ENCODE peak calls at places on chromosomes 6 and 20, in eight cellular contexts. I is upper lobe of left lung, E is GM23338, A is GM12878, R is HCT116, F is K562, T is HepG2, X is Panc1. N is an unnamed sample. For H3K4me1, the result is how much of the 10 kb centered on the place peaks cover.

GRCh38 chr6:46207174-46207573 is 36.4 kb upstream of the ENPP5 start:
- ATAC-seq in R (no peak), X (no peak), I (no peak), A (no peak), T (no peak), F (no peak), E (no peak), N (no peak)

GRCh38 chr6:154510144-154510905 is at the start of gene CNKSR3:
- ATAC-seq in T (peak), X (peak), A (peak), I (peak), E (peak), F (peak), R (peak), N (peak)

GRCh38 chr6:8743146-8743745 is 307.9 kb upstream of the SLC35B3 start:
- ATAC-seq in F (no peak), X (peak), R (peak), E (no peak), I (no peak), A (peak), T (peak), N (no peak)

GRCh38 chr6:134258849-134259306 is 59.0 kb downstream of the SGK1 start:
- ATAC-seq in I (no peak), A (no peak), T (peak), X (no peak), F (no peak), R (no peak), E (no peak), N (no peak)

GRCh38 chr6:335146-335545 is 42.9 kb downstream of the DUSP22 start:
- ATAC-seq in E (no peak), I (no peak), X (no peak), R (no peak), A (no peak), F (no peak), T (no peak), N (no peak)

GRCh38 chr6:37704923-37705238 is 7.2 kb upstream of the MDGA1 start:
- ATAC-seq in F (peak), T (no peak), E (no peak), A (peak), R (no peak), X (peak), I (no peak), N (no peak)

GRCh38 chr20:20089018-20089417 is 36.7 kb downstream of the CFAP61 start:
- ATAC-seq in X (no peak), F (no peak), I (no peak), T (no peak), E (no peak), A (no peak), R (no peak), N (no peak)

GRCh38 chr6:99943846-99944245 is 50.2 kb downstream of the MCHR2 start:
- ATAC-seq in T (no peak), I (no peak), R (no peak), X (no peak), A (no peak), E (peak), F (no peak), N (no peak)

GRCh38 chr6:42105714-42106662 is 36.4 kb downstream of the C6orf132 start:
- ATAC-seq in X (no peak), F (no peak), R (no peak), T (peak), E (no peak), A (no peak), I (no peak), N (no peak)

GRCh38 chr20:48467622-48468021 is 360.2 kb downstream of the PREX1 start:
- ATAC-seq in X (no peak), T (peak), I (no peak), R (peak), F (peak), E (peak), A (peak), N (no peak)

GRCh38 chr6:137309078-137309762 is 90.0 kb upstream of the IFNGR1 start:
- ATAC-seq in E (peak), T (peak), R (peak), X (no peak), I (peak), F (peak), A (peak), N (peak)

GRCh38 chr6:41209547-41209951 is 8.6 kb upstream of the TREML2 start:
- ATAC-seq in R (no peak), E (no peak), X (no peak), T (no peak), I (peak), F (peak), A (no peak), N (no peak)

GRCh38 chr6:57257911-57258541 is 35.9 kb upstream of the RAB23 start:
- ATAC-seq in X (no peak), I (peak), R (no peak), A (no peak), T (no peak), F (no peak), E (no peak), N (peak)

GRCh38 chr6:106170030-106170791 is 84.1 kb downstream of the PRDM1 start:
- ATAC-seq in X (no peak), I (no peak), E (no peak), F (peak), T (no peak), R (no peak), A (no peak), N (no peak)

GRCh38 chr6:16432075-16433032 is 194.0 kb downstream of the GMPR start:
- ATAC-seq in T (no peak), F (no peak), X (no peak), E (no peak), A (peak), I (no peak), R (no peak), N (no peak)

GRCh38 chr6:141026504-141026903 is 1106.2 kb upstream of the GJE1 start:
- ATAC-seq in F (no peak), E (no peak), R (no peak), T (peak), A (no peak), X (no peak), I (no peak), N (no peak)

GRCh38 chr20:23200914-23201313 is 114.8 kb upstream of the CD93 start:
- ATAC-seq in E (peak), X (peak), T (peak), I (peak), R (peak), A (peak), F (peak), N (no peak)

GRCh38 chr6:128114164-128114563 is 213.3 kb upstream of the THEMIS start:
- ATAC-seq in E (no peak), A (no peak), R (no peak), X (no peak), T (no peak), I (no peak), F (no peak), N (no peak)

GRCh38 chr6:166633732-166634535 is 6.9 kb upstream of the RPS6KA2 start:
- ATAC-seq in I (peak), T (no peak), A (peak), R (peak), X (no peak), F (peak), E (no peak), N (peak)

GRCh38 chr20:50029697-50030428 is 47.1 kb downstream of the SNAI1 start:
- ATAC-seq in F (peak), E (peak), X (peak), R (peak), A (peak), T (peak), I (peak), N (peak)

GRCh38 chr6:126055449-126055848 is 69.1 kb downstream of the TRMT11 start:
- ATAC-seq in T (no peak), I (no peak), F (no peak), R (no peak), E (no peak), X (no peak), A (no peak), N (no peak)

GRCh38 chr6:126052485-126052884 is 66.1 kb downstream of the TRMT11 start:
- ATAC-seq in X (no peak), R (no peak), T (no peak), I (no peak), F (no peak), E (no peak), A (no peak), N (no peak)

GRCh38 chr6:126056355-126057004 is 70.1 kb downstream of the TRMT11 start:
- ATAC-seq in F (peak), E (peak), R (no peak), I (no peak), T (no peak), A (no peak), X (no peak), N (no peak)

GRCh38 chr6:126054802-126055201 is 68.5 kb downstream of the TRMT11 start:
- ATAC-seq in R (no peak), X (no peak), E (no peak), A (no peak), I (no peak), T (no peak), F (peak), N (no peak)

GRCh38 chr6:126054258-126054702 is 67.9 kb downstream of the TRMT11 start:
- ATAC-seq in F (peak), A (no peak), E (no peak), I (peak), R (no peak), T (peak), X (peak), N (peak)
- H3K4me1 ChIP-seq in F (half or more), A (under half), E (under half), I (under half), R (under half), T (under half), X (under half), N (under half)

DNA sequence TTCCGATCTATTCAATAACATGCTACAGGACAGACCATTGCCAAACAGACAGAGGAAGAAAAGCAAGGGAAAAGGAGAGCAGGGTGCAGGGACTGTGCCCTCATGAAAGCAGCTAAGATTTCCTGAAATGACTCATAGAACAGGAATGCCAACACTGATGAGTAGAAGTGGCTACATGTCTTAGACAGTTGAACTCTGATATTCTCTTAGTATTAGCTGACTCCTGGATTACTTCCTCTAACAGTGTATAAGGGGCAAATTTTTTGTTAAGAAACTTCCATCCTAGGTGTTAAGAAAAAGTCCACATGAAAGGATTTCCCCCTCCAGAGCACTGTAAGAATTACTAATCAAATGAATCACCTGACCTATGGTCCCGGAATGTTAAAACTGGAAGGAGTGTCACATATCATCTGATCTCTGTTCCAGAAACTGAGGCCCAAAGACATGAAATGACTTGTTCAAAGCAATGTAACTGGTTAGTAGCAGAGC is 224.9 kb downstream of the IBTK start:
- ATAC-seq in X (no peak), F (no peak), T (peak), A (no peak), R (peak), I (peak), E (no peak), N (no peak)
- TF ChIP-seq POLR2AphosphoS5 in X (no peak), F (no peak), T (no peak), A (no peak), R (no peak), I (no peak), E (no peak), N (no peak)

GRCh38 chr6:158283304-158284005 is 28.8 kb upstream of the TULP4 start:
- ATAC-seq in T (no peak), E (peak), I (no peak), R (no peak), A (peak), X (no peak), F (peak), N (no peak)

GRCh38 chr6:158278015-158278414 is 34.2 kb upstream of the TULP4 start:
- ATAC-seq in T (peak), F (no peak), A (no peak), I (no peak), E (no peak), X (no peak), R (no peak), N (no peak)

GRCh38 chr6:158285321-158285960 is 26.8 kb upstream of the TULP4 start:
- ATAC-seq in F (no peak), T (no peak), I (no peak), A (no peak), X (no peak), R (no peak), E (no peak), N (no peak)

GRCh38 chr6:158284340-158285210 is 27.7 kb upstream of the TULP4 start:
- ATAC-seq in I (no peak), A (peak), E (peak), F (no peak), X (no peak), T (no peak), R (no peak), N (peak)

DNA sequence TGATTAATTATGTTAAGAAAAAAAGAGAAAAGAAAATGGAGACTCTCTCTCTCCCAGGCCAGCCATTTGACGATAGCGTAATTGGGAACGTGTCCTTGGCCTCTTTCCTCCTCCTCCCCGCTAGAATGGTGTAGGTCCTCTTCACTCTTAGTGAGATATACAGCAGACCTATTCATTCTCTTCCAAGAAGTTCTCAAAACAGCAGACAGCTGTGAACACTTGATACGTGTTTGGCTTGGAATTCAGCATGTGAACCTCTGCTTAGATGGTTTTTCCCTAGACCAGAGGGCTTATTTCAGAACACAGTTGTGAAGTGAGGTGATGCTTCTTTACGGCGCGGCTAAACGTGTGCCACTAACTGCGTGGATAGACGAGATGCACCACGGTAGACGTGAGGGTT is 32.6 kb upstream of the TULP4 start:
- ATAC-seq in E (no peak), F (no peak), I (no peak), R (no peak), T (no peak), X (no peak), A (no peak), N (no peak)
- TF ChIP-seq CTCF in E (no peak), F (no peak), I (no peak), R (no peak), T (no peak), X (no peak), A (no peak), N (no peak)

GRCh38 chr6:6678185-6678671 is 89.7 kb downstream of the LY86 start:
- ATAC-seq in R (no peak), F (peak), X (peak), T (peak), I (peak), E (no peak), A (no peak), N (peak)

GRCh38 chr6:6676910-6677441 is 88.5 kb downstream of the LY86 start:
- ATAC-seq in A (peak), T (peak), E (peak), I (peak), R (peak), F (peak), X (peak), N (peak)

GRCh38 chr6:6678811-6679210 is 90.3 kb downstream of the LY86 start:
- ATAC-seq in F (no peak), R (peak), T (peak), I (no peak), A (no peak), X (no peak), E (peak), N (no peak)

GRCh38 chr6:6679633-6680032 is 91.1 kb downstream of the LY86 start:
- ATAC-seq in E (no peak), T (no peak), R (no peak), A (no peak), I (no peak), X (no peak), F (no peak), N (no peak)

GRCh38 chr6:6674872-6675271 is 86.4 kb downstream of the LY86 start:
- ATAC-seq in I (no peak), T (no peak), R (no peak), X (no peak), F (peak), A (no peak), E (peak), N (no peak)
- H3K4me1 ChIP-seq in I (under half), T (under half), R (under half), X (under half), F (under half), A (under half), E (under half), N (under half)

GRCh38 chr6:70790483-70790882 is 122.8 kb downstream of the SMAP1 start:
- ATAC-seq in T (no peak), X (no peak), I (no peak), R (no peak), A (no peak), E (no peak), F (no peak), N (no peak)
- TF ChIP-seq POLR2AphosphoS5 in T (no peak), X (no peak), I (no peak), R (no peak), A (no peak), E (no peak), F (no peak), N (no peak)

GRCh38 chr6:30821862-30822784 is 62.2 kb upstream of the DDR1 start:
- ATAC-seq in R (peak), I (peak), F (peak), T (peak), A (peak), X (peak), E (peak), N (no peak)
- TF ChIP-seq CTCF in R (no peak), I (no peak), F (peak), T (peak), A (peak), X (peak), E (peak), N (peak)

DNA sequence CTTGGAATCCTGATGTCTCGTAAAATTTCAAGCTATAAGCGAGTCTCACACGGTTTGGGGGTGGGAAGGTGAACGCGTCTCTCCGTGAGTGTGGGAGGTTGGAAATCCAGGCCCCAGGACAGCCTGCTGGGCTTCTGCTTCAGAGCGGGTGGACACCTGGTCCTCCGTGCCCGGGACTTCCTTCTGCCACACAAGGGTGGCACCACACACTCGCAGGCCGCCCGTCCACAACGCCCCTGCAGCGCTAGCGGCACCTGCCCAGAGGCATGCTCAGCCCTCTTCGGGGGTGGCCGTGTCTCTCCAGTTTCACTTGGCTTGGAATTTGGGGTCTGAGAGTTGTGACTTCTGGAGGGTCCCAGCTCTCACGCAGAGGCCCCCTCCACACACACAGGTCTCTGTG is 151.9 kb downstream of the PHACTR3 start:
- ATAC-seq in I (no peak), R (no peak), F (no peak), X (no peak), E (no peak), T (no peak), A (no peak), N (no peak)
- H3K4me1 ChIP-seq in I (under half), R (under half), F (under half), X (under half), E (under half), T (under half), A (under half), N (under half)